ENCODE peak calls at places on chromosomes 11 and 22, in ten cellular contexts. Y, C, E, L, O, W, T, H, M and A are unnamed samples. For H3K4me1, the result is how much of the 10 kb centered on the place peaks cover.

GRCh38 chr11:35302388-35302787 is 117.0 kb downstream of the SLC1A2 start:
- DNase-seq in Y (no peak), C (no peak), E (no peak), L (no peak), O (no peak), W (no peak), T (no peak), H (no peak), M (no peak), A (no peak)

GRCh38 chr11:132142102-132142501 is 771.7 kb downstream of the NTM start:
- DNase-seq in Y (no peak), C (no peak), E (no peak), L (no peak), O (no peak), W (no peak), T (no peak), H (no peak), M (no peak), A (no peak)

GRCh38 chr11:64776875-64777274 is 1.5 kb downstream of the SF1 start:
- DNase-seq in Y (no peak), C (no peak), E (no peak), L (no peak), O (no peak), W (no peak), T (no peak), H (no peak), M (peak), A (no peak)

GRCh38 chr11:117875397-117876048 is 935 bp downstream of the FXYD6 start:
- DNase-seq in Y (no peak), C (no peak), E (peak), L (no peak), O (no peak), W (peak), T (no peak), H (no peak), M (no peak), A (no peak)

GRCh38 chr22:50569041-50569459 is 6.3 kb upstream of the SYCE3 start:
- DNase-seq in Y (no peak), C (no peak), E (peak), L (no peak), O (no peak), W (no peak), T (no peak), H (no peak), M (peak), A (peak)

GRCh38 chr11:47524200-47524874 is 28.6 kb downstream of the CELF1 start:
- DNase-seq in Y (no peak), C (no peak), E (peak), L (no peak), O (no peak), W (no peak), T (no peak), H (no peak), M (no peak), A (no peak)

GRCh38 chr11:104731890-104732289 is 166.4 kb downstream of the CASP12 start:
- DNase-seq in Y (no peak), C (no peak), E (no peak), L (no peak), O (no peak), W (no peak), T (no peak), H (no peak), M (no peak), A (no peak)

GRCh38 chr11:14148653-14149273 is 186.2 kb downstream of the SPON1 start:
- DNase-seq in Y (no peak), C (peak), E (no peak), L (peak), O (peak), W (no peak), T (peak), H (peak), M (no peak), A (no peak)

GRCh38 chr11:20647976-20648565 is 21.3 kb upstream of the NELL1 start:
- DNase-seq in Y (no peak), C (peak), E (no peak), L (peak), O (peak), W (no peak), T (peak), H (peak), M (no peak), A (peak)

GRCh38 chr11:128692750-128693578 is 908 bp upstream of the FLI1 start:
- DNase-seq in Y (no peak), C (peak), E (peak), L (no peak), O (peak), W (no peak), T (peak), H (peak), M (peak), A (peak)

GRCh38 chr22:20721409-20722218 is 52.3 kb upstream of the SERPIND1 start:
- DNase-seq in Y (no peak), C (no peak), E (no peak), L (no peak), O (no peak), W (no peak), T (no peak), H (no peak), M (no peak), A (no peak)

GRCh38 chr11:120073196-120073595 is 64.7 kb downstream of the TRIM29 start:
- DNase-seq in Y (no peak), C (no peak), E (no peak), L (no peak), O (no peak), W (no peak), T (no peak), H (no peak), M (no peak), A (no peak)

GRCh38 chr11:28834877-28835276 is 726.7 kb downstream of the METTL15 start:
- DNase-seq in Y (no peak), C (peak), E (no peak), L (no peak), O (peak), W (no peak), T (no peak), H (peak), M (no peak), A (no peak)

GRCh38 chr11:122163420-122163819 is 47.4 kb upstream of the BLID start:
- DNase-seq in Y (no peak), C (peak), E (no peak), L (no peak), O (no peak), W (no peak), T (no peak), H (peak), M (no peak), A (no peak)

GRCh38 chr11:118602331-118602730 is 5.1 kb upstream of the PHLDB1 start:
- DNase-seq in Y (no peak), C (no peak), E (no peak), L (no peak), O (no peak), W (no peak), T (no peak), H (peak), M (no peak), A (no peak)

GRCh38 chr11:81070948-81071347 is 1630.1 kb upstream of the TENM4 start:
- DNase-seq in Y (no peak), C (no peak), E (no peak), L (no peak), O (no peak), W (no peak), T (no peak), H (no peak), M (no peak), A (no peak)

GRCh38 chr11:68432874-68433273 is 27.7 kb upstream of the PPP6R3 start:
- DNase-seq in Y (no peak), C (no peak), E (no peak), L (no peak), O (no peak), W (no peak), T (no peak), H (no peak), M (no peak), A (no peak)

GRCh38 chr11:103995896-103996295 is 40.5 kb upstream of the DDI1 start:
- DNase-seq in Y (no peak), C (peak), E (no peak), L (no peak), O (no peak), W (no peak), T (no peak), H (no peak), M (no peak), A (no peak)

GRCh38 chr11:92703431-92703830 is 266.0 kb upstream of the MTNR1B start:
- DNase-seq in Y (no peak), C (peak), E (no peak), L (no peak), O (no peak), W (no peak), T (no peak), H (peak), M (no peak), A (no peak)

GRCh38 chr11:121122328-121122727 is 21.3 kb downstream of the TECTA start:
- DNase-seq in Y (no peak), C (no peak), E (no peak), L (no peak), O (no peak), W (no peak), T (no peak), H (no peak), M (no peak), A (no peak)

GRCh38 chr11:35167451-35167954 is 28.5 kb downstream of the CD44 start:
- DNase-seq in Y (no peak), C (peak), E (no peak), L (no peak), O (no peak), W (no peak), T (no peak), H (peak), M (no peak), A (no peak)

GRCh38 chr11:47437746-47438418 is 11.1 kb downstream of the RAPSN start:
- DNase-seq in Y (no peak), C (no peak), E (no peak), L (no peak), O (no peak), W (no peak), T (no peak), H (no peak), M (no peak), A (peak)

GRCh38 chr11:2530131-2530854 is 85.5 kb downstream of the KCNQ1 start:
- DNase-seq in Y (no peak), C (no peak), E (no peak), L (no peak), O (no peak), W (peak), T (no peak), H (no peak), M (peak), A (peak)

GRCh38 chr11:47373876-47374820 is 4.2 kb downstream of the SPI1 start:
- DNase-seq in Y (peak), C (peak), E (peak), L (peak), O (peak), W (peak), T (peak), H (peak), M (peak), A (peak)

GRCh38 chr22:48415535-48415934 is 1412.1 kb downstream of the BRD1 start:
- DNase-seq in Y (peak), C (no peak), E (no peak), L (no peak), O (no peak), W (no peak), T (no peak), H (no peak), M (no peak), A (no peak)

GRCh38 chr11:104432526-104432925 is 268.6 kb upstream of the PDGFD start:
- DNase-seq in Y (no peak), C (no peak), E (no peak), L (peak), O (no peak), W (no peak), T (peak), H (no peak), M (no peak), A (no peak)

GRCh38 chr22:41557401-41558240 is 3.2 kb upstream of the CSDC2 start:
- DNase-seq in Y (no peak), C (peak), E (no peak), L (no peak), O (no peak), W (peak), T (no peak), H (peak), M (peak), A (peak)

GRCh38 chr11:41319434-41319833 is 140.0 kb downstream of the LRRC4C start:
- DNase-seq in Y (no peak), C (no peak), E (no peak), L (no peak), O (no peak), W (no peak), T (no peak), H (no peak), M (no peak), A (no peak)

GRCh38 chr11:98549571-98549970 is 471.2 kb upstream of the CNTN5 start:
- DNase-seq in Y (no peak), C (no peak), E (no peak), L (no peak), O (no peak), W (no peak), T (no peak), H (no peak), M (no peak), A (no peak)

GRCh38 chr11:68773521-68774187 is 22.3 kb upstream of the TESMIN start:
- DNase-seq in Y (no peak), C (peak), E (no peak), L (no peak), O (no peak), W (no peak), T (peak), H (no peak), M (no peak), A (no peak)

GRCh38 chr11:71269603-71270511 is 17.5 kb upstream of the SHANK2 start:
- DNase-seq in Y (peak), C (peak), E (no peak), L (no peak), O (no peak), W (no peak), T (no peak), H (no peak), M (no peak), A (no peak)

GRCh38 chr11:129943036-129943435 is 47.7 kb upstream of the NFRKB start:
- DNase-seq in Y (no peak), C (no peak), E (no peak), L (no peak), O (no peak), W (no peak), T (no peak), H (no peak), M (no peak), A (no peak)

GRCh38 chr22:19175026-19175601 is 3.4 kb downstream of the SLC25A1 start:
- DNase-seq in Y (no peak), C (no peak), E (no peak), L (no peak), O (no peak), W (peak), T (no peak), H (no peak), M (no peak), A (no peak)
- H3K4me1 ChIP-seq in Y (under half), C (under half), E (under half), L (half or more), O (half or more), W (under half), T (under half), H (under half), M (half or more), A (half or more)

GRCh38 chr11:1506981-1507380 is 20.4 kb upstream of the MOB2 start:
- DNase-seq in Y (no peak), C (no peak), E (no peak), L (no peak), O (no peak), W (no peak), T (no peak), H (no peak), M (peak), A (no peak)

GRCh38 chr11:1505480-1505879 is 18.9 kb upstream of the MOB2 start:
- DNase-seq in Y (no peak), C (no peak), E (peak), L (no peak), O (no peak), W (no peak), T (peak), H (no peak), M (peak), A (no peak)

GRCh38 chr11:1508491-1508891 is 21.9 kb upstream of the MOB2 start:
- DNase-seq in Y (no peak), C (no peak), E (peak), L (no peak), O (no peak), W (no peak), T (no peak), H (no peak), M (peak), A (no peak)

GRCh38 chr11:1508986-1509385 is 22.4 kb upstream of the MOB2 start:
- DNase-seq in Y (no peak), C (no peak), E (peak), L (no peak), O (no peak), W (no peak), T (no peak), H (no peak), M (peak), A (no peak)

DNA sequence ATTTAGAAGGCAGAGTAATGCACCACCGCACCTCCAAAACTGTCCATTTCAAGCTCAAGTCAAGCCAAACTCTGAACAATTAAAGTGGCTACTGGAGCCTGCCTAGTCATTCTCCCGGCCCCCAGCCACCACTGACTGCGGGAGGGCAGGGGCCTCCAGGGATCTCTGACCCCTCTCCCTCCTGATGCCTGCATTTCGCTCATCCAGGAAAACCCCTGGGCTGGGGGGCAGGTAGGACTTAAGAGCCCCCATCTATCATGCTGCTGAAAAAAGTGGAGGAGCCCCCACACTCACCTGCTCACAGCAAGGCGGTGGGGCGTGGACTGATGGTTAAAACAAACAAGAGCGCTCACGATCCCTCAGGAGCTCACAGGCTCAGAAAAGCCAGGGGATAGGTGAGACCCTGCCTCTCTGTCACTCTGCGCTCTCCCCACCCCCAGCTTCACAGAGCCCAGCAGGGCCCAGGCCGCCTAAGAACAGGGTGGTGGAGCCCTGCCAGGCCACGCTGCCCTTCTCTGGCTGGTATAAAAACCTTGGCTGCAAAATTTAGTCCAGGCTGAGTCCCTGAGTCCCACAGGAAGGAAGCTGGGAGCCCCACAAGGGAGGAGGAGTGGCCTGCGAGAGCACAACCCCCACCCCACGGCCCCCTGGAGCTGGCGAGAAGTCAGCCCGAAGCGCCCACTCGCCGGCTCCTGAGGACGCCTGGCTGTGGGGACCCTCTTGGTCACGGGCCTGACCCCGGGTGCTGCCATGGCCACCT is 21.0 kb upstream of the MOB2 start:
- DNase-seq in Y (no peak), C (no peak), E (peak), L (no peak), O (no peak), W (no peak), T (no peak), H (no peak), M (peak), A (no peak)
- H3K4me1 ChIP-seq in Y (under half), C (under half), E (under half), L (under half), O (under half), W (under half), T (under half), H (under half), M (half or more), A (under half)

GRCh38 chr11:61714916-61715315 is 34.7 kb downstream of the DAGLA start:
- DNase-seq in Y (no peak), C (no peak), E (no peak), L (no peak), O (no peak), W (no peak), T (no peak), H (no peak), M (no peak), A (no peak)
- H3K4me1 ChIP-seq in Y (under half), C (under half), E (under half), L (under half), O (under half), W (under half), T (under half), H (under half), M (under half), A (under half)

GRCh38 chr11:10715571-10715970 is 22.0 kb upstream of the IRAG1 start:
- DNase-seq in Y (no peak), C (peak), E (no peak), L (no peak), O (no peak), W (no peak), T (no peak), H (no peak), M (no peak), A (no peak)

GRCh38 chr11:10716543-10717259 is 23.1 kb upstream of the IRAG1 start:
- DNase-seq in Y (no peak), C (no peak), E (no peak), L (no peak), O (no peak), W (no peak), T (no peak), H (no peak), M (no peak), A (no peak)

GRCh38 chr11:10722307-10722706 is 28.7 kb upstream of the CTR9 start:
- DNase-seq in Y (no peak), C (no peak), E (no peak), L (no peak), O (no peak), W (no peak), T (no peak), H (no peak), M (no peak), A (no peak)

GRCh38 chr11:10716122-10716521 is 22.6 kb upstream of the IRAG1 start:
- DNase-seq in Y (no peak), C (peak), E (no peak), L (no peak), O (no peak), W (no peak), T (peak), H (no peak), M (no peak), A (no peak)

GRCh38 chr11:10719616-10720015 is 26.1 kb upstream of the IRAG1 start:
- DNase-seq in Y (no peak), C (no peak), E (no peak), L (no peak), O (no peak), W (no peak), T (no peak), H (no peak), M (no peak), A (no peak)
- H3K4me1 ChIP-seq in Y (under half), C (under half), E (under half), L (under half), O (under half), W (under half), T (under half), H (under half), M (under half), A (under half)

GRCh38 chr11:114211444-114212122 is 84.6 kb upstream of the NNMT start:
- DNase-seq in Y (no peak), C (no peak), E (no peak), L (no peak), O (no peak), W (no peak), T (no peak), H (no peak), M (no peak), A (no peak)
- H3K4me1 ChIP-seq in Y (under half), C (under half), E (under half), L (under half), O (under half), W (under half), T (under half), H (half or more), M (half or more), A (under half)

DNA sequence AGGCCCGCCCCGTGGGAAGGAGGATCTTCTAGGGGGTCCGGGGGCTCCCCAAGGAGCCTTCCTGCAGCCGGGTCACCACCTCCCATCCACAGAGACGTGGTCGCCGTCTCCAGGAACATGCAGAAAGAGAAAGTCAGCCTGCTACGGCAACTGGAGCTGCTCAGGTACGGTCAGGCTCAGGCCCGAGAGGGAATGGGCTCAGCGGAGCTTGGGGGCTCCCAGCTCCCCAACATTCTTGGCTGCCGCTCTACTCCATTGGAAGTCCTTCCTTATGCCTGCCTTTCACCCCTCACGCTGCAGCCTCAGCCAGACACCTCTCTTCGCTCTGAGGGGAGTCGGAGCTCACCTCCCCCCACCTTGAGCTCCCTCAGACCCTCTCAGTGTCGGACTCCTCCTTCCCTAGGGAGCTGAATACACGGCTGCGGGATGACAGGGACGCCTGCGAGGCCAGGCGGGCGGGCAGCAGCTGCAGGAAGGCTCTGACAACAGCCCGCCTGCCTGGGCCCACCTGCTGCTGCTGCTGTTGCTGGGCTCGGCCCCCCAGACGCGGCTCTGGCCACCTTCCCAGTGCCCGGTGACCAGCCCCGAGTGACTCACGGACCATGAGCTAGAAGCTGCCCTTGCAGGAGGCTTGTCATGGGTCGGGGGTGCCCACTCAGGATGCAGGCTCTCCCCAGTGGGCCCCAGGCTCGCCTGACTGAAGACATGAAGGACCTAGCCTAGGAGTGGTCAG is 1.5 kb upstream of the CD151 start:
- DNase-seq in Y (no peak), C (peak), E (no peak), L (no peak), O (no peak), W (no peak), T (no peak), H (no peak), M (no peak), A (no peak)
- H3K4me1 ChIP-seq in Y (under half), C (under half), E (half or more), L (half or more), O (half or more), W (under half), T (half or more), H (under half), M (half or more), A (half or more)